ENCODE peak calls at places on chromosomes 1 and 21, in five cellular contexts. M is AG09309, N is lower lobe of right lung, Z is WERI-Rb-1, G is body of pancreas. X is an unnamed sample.

GRCh38 chr1:79982218-79982617 is 975.7 kb upstream of the ADGRL4 start:
- DNase-seq in M (peak; percentile 55), N (peak; percentile 59), Z (no peak), G (peak; percentile 87), X (peak; percentile 62)

GRCh38 chr1:17874665-17875064 is 119.5 kb downstream of the ACTL8 start:
- DNase-seq in M (peak; percentile 89), N (no peak), Z (no peak), G (peak; percentile 16), X (peak; percentile 81)

GRCh38 chr1:104295516-104295915 is 545.8 kb downstream of the AMY1C start:
- DNase-seq in M (no peak), N (no peak), Z (no peak), G (no peak), X (no peak)

GRCh38 chr1:55313903-55314302 is 98.7 kb upstream of the USP24 start:
- DNase-seq in M (no peak), N (no peak), Z (peak; percentile 20), G (no peak), X (no peak)

GRCh38 chr1:205077158-205077933 is 6.9 kb downstream of the TMEM81 start:
- DNase-seq in M (no peak), N (no peak), Z (no peak), G (no peak), X (no peak)

GRCh38 chr1:219081943-219082925 is 91.4 kb upstream of the LYPLAL1 start:
- DNase-seq in M (no peak), N (no peak), Z (no peak), G (no peak), X (no peak)

GRCh38 chr1:52598729-52599128 is 3.4 kb upstream of the GPX7 start:
- DNase-seq in M (no peak), N (no peak), Z (no peak), G (no peak), X (no peak)

GRCh38 chr1:53344921-53345838 is 17.3 kb upstream of the LRP8 start:
- DNase-seq in M (no peak), N (no peak), Z (no peak), G (no peak), X (no peak)

GRCh38 chr1:187958207-187958606 is 1129.5 kb downstream of the PLA2G4A start:
- DNase-seq in M (no peak), N (no peak), Z (no peak), G (no peak), X (no peak)

GRCh38 chr1:51519857-51520699 is 1.0 kb upstream of the EPS15 start:
- DNase-seq in M (peak; percentile 74), N (no peak), Z (no peak), G (no peak), X (no peak)

GRCh38 chr21:43329361-43330269 is 97.3 kb downstream of the SIK1 start:
- DNase-seq in M (no peak), N (no peak), Z (no peak), G (no peak), X (no peak)

GRCh38 chr1:87463917-87464565 is 135.4 kb downstream of the LMO4 start:
- DNase-seq in M (no peak), N (no peak), Z (no peak), G (no peak), X (no peak)

GRCh38 chr1:9867408-9868243 is 42.4 kb downstream of the CTNNBIP1 start:
- DNase-seq in M (no peak), N (peak; percentile 87), Z (peak; percentile 78), G (peak; percentile 81), X (no peak)

GRCh38 chr21:15552914-15553491 is 176.8 kb upstream of the USP25 start:
- DNase-seq in M (no peak), N (no peak), Z (no peak), G (no peak), X (no peak)

GRCh38 chr1:20058531-20058930 is 11.5 kb upstream of the PLA2G5 start:
- DNase-seq in M (peak; percentile 79), N (no peak), Z (no peak), G (peak; percentile 21), X (no peak)

GRCh38 chr1:18326171-18326950 is 154.4 kb upstream of the KLHDC7A start:
- DNase-seq in M (no peak), N (no peak), Z (no peak), G (no peak), X (no peak)

GRCh38 chr1:69994261-69994660 is 211.1 kb downstream of the LRRC40 start:
- DNase-seq in M (no peak), N (no peak), Z (no peak), G (no peak), X (no peak)

GRCh38 chr1:151288502-151288901 is 6.4 kb downstream of the ZNF687 start:
- DNase-seq in M (no peak), N (no peak), Z (no peak), G (no peak), X (no peak)

GRCh38 chr1:45535988-45536766 is 14.4 kb upstream of the AKR1A1 start:
- DNase-seq in M (no peak), N (no peak), Z (no peak), G (no peak), X (no peak)

GRCh38 chr1:10668241-10668761 is 128.1 kb downstream of the CASZ1 start:
- DNase-seq in M (no peak), N (no peak), Z (no peak), G (no peak), X (no peak)

GRCh38 chr1:24987875-24988559 is 57.9 kb upstream of the RUNX3 start:
- DNase-seq in M (no peak), N (no peak), Z (no peak), G (no peak), X (no peak)

GRCh38 chr1:76583875-76584477 is 283.3 kb upstream of the ST6GALNAC5 start:
- DNase-seq in M (no peak), N (no peak), Z (no peak), G (no peak), X (no peak)

GRCh38 chr21:16969636-16970035 is 543.2 kb upstream of the CXADR start:
- DNase-seq in M (no peak), N (no peak), Z (no peak), G (no peak), X (no peak)

GRCh38 chr21:16965424-16965823 is 547.4 kb upstream of the CXADR start:
- DNase-seq in M (no peak), N (no peak), Z (no peak), G (no peak), X (no peak)

GRCh38 chr21:16974060-16974459 is 538.8 kb upstream of the CXADR start:
- DNase-seq in M (no peak), N (no peak), Z (no peak), G (no peak), X (no peak)

DNA sequence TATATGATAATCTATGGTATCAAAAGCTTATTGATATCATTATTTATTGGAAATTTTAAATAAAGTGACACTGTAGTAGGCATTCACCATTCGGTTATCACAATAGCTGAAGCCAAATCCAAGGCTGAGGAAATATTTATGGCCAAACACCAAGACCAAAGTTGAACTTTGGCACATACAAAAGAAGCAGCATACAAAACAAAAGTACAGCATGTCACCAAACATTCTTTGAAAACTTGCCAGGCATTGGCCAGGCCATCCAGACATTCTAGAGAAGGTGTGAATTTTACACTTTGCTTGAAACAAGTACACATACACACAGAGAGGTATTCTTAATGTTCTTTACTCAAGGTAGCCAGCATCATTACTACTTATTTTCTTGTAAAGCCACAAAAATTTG is 544.4 kb upstream of the CXADR start:
- DNase-seq in M (no peak), N (no peak), Z (no peak), G (no peak), X (no peak)
- TF ChIP-seq CTCF in M (no peak), N (no peak), Z (no peak), G (no peak), X (no peak)

DNA sequence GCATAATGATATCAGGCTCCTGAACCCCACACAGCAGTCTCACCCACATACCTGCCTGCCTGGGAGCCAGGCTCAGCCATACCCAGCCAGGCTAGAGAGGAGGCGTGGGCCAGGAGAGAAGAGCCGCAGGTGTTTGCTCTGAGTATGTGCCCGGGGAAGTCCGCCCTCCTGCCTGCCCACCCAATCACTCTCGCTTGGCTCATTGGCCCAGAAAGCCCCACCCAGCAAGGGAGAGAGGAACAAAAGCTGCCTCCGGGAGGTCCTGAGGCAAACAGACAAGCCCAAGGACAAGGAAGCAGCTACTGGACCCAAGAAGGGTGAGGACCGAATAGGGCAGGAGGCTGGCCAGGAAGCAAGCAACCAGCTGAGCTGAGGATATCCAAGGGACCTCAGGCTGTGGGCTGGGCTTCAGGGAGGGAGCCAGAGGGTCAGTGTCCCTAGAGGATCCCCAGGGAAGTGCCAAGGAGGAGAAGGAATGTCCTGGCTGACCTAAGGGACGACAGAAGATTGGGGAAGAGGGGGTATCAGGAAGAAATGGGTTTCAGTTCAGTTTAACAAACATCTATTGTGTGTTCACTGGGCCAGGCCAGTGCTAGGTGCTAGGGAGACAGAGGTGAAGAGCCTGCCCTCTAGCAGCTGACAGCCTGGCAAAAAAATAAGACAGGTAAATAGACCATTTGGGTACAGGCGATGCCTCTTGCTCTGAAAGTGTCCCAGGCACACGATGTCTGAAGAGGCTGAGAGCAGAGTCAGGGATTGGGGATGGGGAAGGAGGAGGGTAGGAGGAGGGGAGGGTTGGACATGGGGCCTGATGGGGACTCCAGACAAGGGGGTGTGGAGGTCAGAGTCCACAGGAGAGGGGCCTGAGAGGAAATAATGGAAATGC is at the start of gene GJB4:
- DNase-seq in M (no peak), N (no peak), Z (no peak), G (no peak), X (no peak)
- TF ChIP-seq CTCF in M (no peak), N (no peak), Z (no peak), G (no peak), X (no peak)

DNA sequence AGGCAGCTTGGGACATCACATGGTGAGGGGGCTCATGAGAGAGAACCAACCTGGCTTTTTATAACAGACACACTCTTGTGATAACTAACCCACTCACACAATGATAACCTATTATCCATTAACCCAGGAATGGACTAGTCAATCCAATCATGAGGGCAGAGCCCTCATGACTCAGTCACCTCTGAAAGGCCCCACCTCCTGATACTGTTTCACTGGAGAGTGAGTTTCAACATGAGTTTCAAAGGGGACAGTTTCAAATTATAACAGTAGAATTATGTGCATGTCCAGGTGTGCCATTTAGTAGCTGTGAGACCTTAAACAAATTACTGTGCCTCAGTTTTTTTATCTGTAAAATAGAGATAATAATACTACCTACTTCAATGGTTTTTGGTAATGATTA is 47.6 kb upstream of the PPP2R5A start:
- DNase-seq in M (no peak), N (no peak), Z (no peak), G (peak; percentile 48), X (no peak)
- TF ChIP-seq CTCF in M (no peak), N (no peak), Z (no peak), G (no peak), X (no peak)

DNA sequence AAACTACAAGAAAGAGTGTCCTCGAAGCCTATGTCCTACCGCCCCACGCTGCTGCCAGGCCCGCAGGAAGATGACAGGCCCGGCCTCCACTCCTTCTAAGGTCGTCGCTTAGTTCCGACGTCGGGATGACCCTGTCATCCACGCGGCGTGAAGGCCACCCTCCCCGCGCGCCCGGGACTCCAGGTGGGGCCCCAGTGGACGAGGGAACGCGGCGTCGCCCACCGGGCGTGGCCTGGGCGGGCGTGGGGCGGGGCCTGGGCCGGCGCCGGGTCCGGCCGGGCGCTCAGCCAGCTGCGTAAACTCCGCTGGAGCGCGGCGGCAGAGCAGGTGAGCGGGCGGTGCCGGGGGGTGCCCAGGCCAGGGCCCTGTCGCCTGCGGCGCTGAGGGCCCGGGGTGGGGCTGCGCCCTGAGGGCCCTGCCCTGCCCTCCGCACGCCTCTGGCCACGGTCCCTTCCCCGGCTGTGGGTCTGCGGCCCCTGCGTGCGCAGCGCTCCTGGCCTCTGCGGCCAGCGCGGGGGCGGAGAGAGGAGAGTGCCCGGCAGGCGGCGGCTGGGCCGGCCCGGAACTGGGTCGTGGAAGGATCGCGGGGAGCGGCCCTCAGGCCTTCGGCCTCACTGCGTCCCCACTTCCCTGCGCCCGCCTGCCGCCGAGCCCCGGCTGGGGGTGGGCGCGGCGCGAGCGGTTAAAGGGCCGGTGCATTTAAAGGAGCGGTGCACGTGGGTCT is at the start of gene PSEN2:
- DNase-seq in M (no peak), N (peak; percentile 85), Z (peak; percentile 40), G (peak; percentile 85), X (no peak)
- TF ChIP-seq CTCF in M (peak; percentile 17), N (no peak), Z (no peak), G (no peak), X (peak; percentile 10)